ENCODE peak calls at places on chromosomes 4 and X, in five cellular contexts. One of them, this sample, is unnamed.

GRCh38 chr4:40685300-40685699 is 55.6 kb upstream of the RBM47 start:
- DNase-seq in GM12878: no peak
- DNase-seq in activated naive CD8-positive, alpha-beta T cell treated with anti-CD3 and anti-CD28 coated beads, Interleukin-2, amount 10 ng/mL, durations not matched to agents 7 days and 5 days: no peak
- DNase-seq in heart right ventricle: no peak
- DNase-seq in GM10248: no peak
- DNase-seq in this sample: no peak

GRCh38 chr4:24753519-24753918 is 41.9 kb upstream of the SOD3 start:
- DNase-seq in GM12878: no peak
- DNase-seq in activated naive CD8-positive, alpha-beta T cell treated with anti-CD3 and anti-CD28 coated beads, Interleukin-2, amount 10 ng/mL, durations not matched to agents 7 days and 5 days: no peak
- DNase-seq in heart right ventricle: no peak
- DNase-seq in GM10248: no peak
- DNase-seq in this sample: no peak

GRCh38 chr4:8838911-8839431 is 32.7 kb downstream of the HMX1 start:
- DNase-seq in GM12878: no peak
- DNase-seq in activated naive CD8-positive, alpha-beta T cell treated with anti-CD3 and anti-CD28 coated beads, Interleukin-2, amount 10 ng/mL, durations not matched to agents 7 days and 5 days: peak; percentile 12
- DNase-seq in heart right ventricle: no peak
- DNase-seq in GM10248: no peak
- DNase-seq in this sample: no peak

GRCh38 chrX:129606918-129607317 is 47.8 kb downstream of the APLN start:
- DNase-seq in GM12878: peak; percentile 13
- DNase-seq in activated naive CD8-positive, alpha-beta T cell treated with anti-CD3 and anti-CD28 coated beads, Interleukin-2, amount 10 ng/mL, durations not matched to agents 7 days and 5 days: no peak
- DNase-seq in heart right ventricle: peak; percentile 57
- DNase-seq in GM10248: peak; percentile 71
- DNase-seq in this sample: peak; percentile 72

GRCh38 chr4:34200535-34200934 is 2043.8 kb downstream of the ARAP2 start:
- DNase-seq in GM12878: no peak
- DNase-seq in activated naive CD8-positive, alpha-beta T cell treated with anti-CD3 and anti-CD28 coated beads, Interleukin-2, amount 10 ng/mL, durations not matched to agents 7 days and 5 days: no peak
- DNase-seq in heart right ventricle: no peak
- DNase-seq in GM10248: no peak
- DNase-seq in this sample: no peak

GRCh38 chrX:139077303-139078131 is 366.0 kb upstream of the FGF13 start:
- DNase-seq in GM12878: no peak
- DNase-seq in activated naive CD8-positive, alpha-beta T cell treated with anti-CD3 and anti-CD28 coated beads, Interleukin-2, amount 10 ng/mL, durations not matched to agents 7 days and 5 days: no peak
- DNase-seq in heart right ventricle: no peak
- DNase-seq in GM10248: no peak
- DNase-seq in this sample: no peak

GRCh38 chrX:10015711-10016515 is 48.8 kb downstream of the CLDN34 start:
- DNase-seq in GM12878: no peak
- DNase-seq in activated naive CD8-positive, alpha-beta T cell treated with anti-CD3 and anti-CD28 coated beads, Interleukin-2, amount 10 ng/mL, durations not matched to agents 7 days and 5 days: peak; percentile 43
- DNase-seq in heart right ventricle: peak; percentile 64
- DNase-seq in GM10248: peak; percentile 22
- DNase-seq in this sample: peak; percentile 39

GRCh38 chr4:77921701-77922100 is 59.1 kb downstream of the MRPL1 start:
- DNase-seq in GM12878: no peak
- DNase-seq in activated naive CD8-positive, alpha-beta T cell treated with anti-CD3 and anti-CD28 coated beads, Interleukin-2, amount 10 ng/mL, durations not matched to agents 7 days and 5 days: no peak
- DNase-seq in heart right ventricle: no peak
- DNase-seq in GM10248: no peak
- DNase-seq in this sample: no peak

GRCh38 chr4:106690487-106690886 is 321.9 kb upstream of the GIMD1 start:
- DNase-seq in GM12878: no peak
- DNase-seq in activated naive CD8-positive, alpha-beta T cell treated with anti-CD3 and anti-CD28 coated beads, Interleukin-2, amount 10 ng/mL, durations not matched to agents 7 days and 5 days: no peak
- DNase-seq in heart right ventricle: no peak
- DNase-seq in GM10248: no peak
- DNase-seq in this sample: no peak

GRCh38 chr4:142035556-142035955 is 399.2 kb downstream of the IL15 start:
- DNase-seq in GM12878: no peak
- DNase-seq in activated naive CD8-positive, alpha-beta T cell treated with anti-CD3 and anti-CD28 coated beads, Interleukin-2, amount 10 ng/mL, durations not matched to agents 7 days and 5 days: no peak
- DNase-seq in heart right ventricle: no peak
- DNase-seq in GM10248: no peak
- DNase-seq in this sample: no peak

GRCh38 chr4:64407000-64407399 is 2.2 kb downstream of the TECRL start:
- DNase-seq in GM12878: no peak
- DNase-seq in activated naive CD8-positive, alpha-beta T cell treated with anti-CD3 and anti-CD28 coated beads, Interleukin-2, amount 10 ng/mL, durations not matched to agents 7 days and 5 days: no peak
- DNase-seq in heart right ventricle: no peak
- DNase-seq in GM10248: no peak
- DNase-seq in this sample: no peak

GRCh38 chr4:66639361-66639760 is 905.9 kb downstream of the CENPC start:
- DNase-seq in GM12878: no peak
- DNase-seq in activated naive CD8-positive, alpha-beta T cell treated with anti-CD3 and anti-CD28 coated beads, Interleukin-2, amount 10 ng/mL, durations not matched to agents 7 days and 5 days: no peak
- DNase-seq in heart right ventricle: no peak
- DNase-seq in GM10248: no peak
- DNase-seq in this sample: no peak

GRCh38 chr4:125796138-125796537 is 481.4 kb downstream of the FAT4 start:
- DNase-seq in GM12878: no peak
- DNase-seq in activated naive CD8-positive, alpha-beta T cell treated with anti-CD3 and anti-CD28 coated beads, Interleukin-2, amount 10 ng/mL, durations not matched to agents 7 days and 5 days: no peak
- DNase-seq in heart right ventricle: no peak
- DNase-seq in GM10248: no peak
- DNase-seq in this sample: no peak

GRCh38 chr4:157389751-157390150 is 169.2 kb downstream of the GRIA2 start:
- DNase-seq in GM12878: no peak
- DNase-seq in activated naive CD8-positive, alpha-beta T cell treated with anti-CD3 and anti-CD28 coated beads, Interleukin-2, amount 10 ng/mL, durations not matched to agents 7 days and 5 days: no peak
- DNase-seq in heart right ventricle: no peak
- DNase-seq in GM10248: no peak
- DNase-seq in this sample: no peak

GRCh38 chrX:129825746-129826505 is 17.8 kb downstream of the ZDHHC9 start:
- DNase-seq in GM12878: no peak
- DNase-seq in activated naive CD8-positive, alpha-beta T cell treated with anti-CD3 and anti-CD28 coated beads, Interleukin-2, amount 10 ng/mL, durations not matched to agents 7 days and 5 days: no peak
- DNase-seq in heart right ventricle: no peak
- DNase-seq in GM10248: no peak
- DNase-seq in this sample: no peak

GRCh38 chr4:55887594-55887993 is 34.1 kb downstream of the EXOC1 start:
- DNase-seq in GM12878: no peak
- DNase-seq in activated naive CD8-positive, alpha-beta T cell treated with anti-CD3 and anti-CD28 coated beads, Interleukin-2, amount 10 ng/mL, durations not matched to agents 7 days and 5 days: no peak
- DNase-seq in heart right ventricle: no peak
- DNase-seq in GM10248: no peak
- DNase-seq in this sample: no peak

GRCh38 chr4:4428966-4429875 is 42.3 kb downstream of the NSG1 start:
- DNase-seq in GM12878: no peak
- DNase-seq in activated naive CD8-positive, alpha-beta T cell treated with anti-CD3 and anti-CD28 coated beads, Interleukin-2, amount 10 ng/mL, durations not matched to agents 7 days and 5 days: no peak
- DNase-seq in heart right ventricle: no peak
- DNase-seq in GM10248: no peak
- DNase-seq in this sample: no peak

GRCh38 chr4:13984996-13985780 is 357.7 kb upstream of the BOD1L1 start:
- DNase-seq in GM12878: no peak
- DNase-seq in activated naive CD8-positive, alpha-beta T cell treated with anti-CD3 and anti-CD28 coated beads, Interleukin-2, amount 10 ng/mL, durations not matched to agents 7 days and 5 days: no peak
- DNase-seq in heart right ventricle: no peak
- DNase-seq in GM10248: no peak
- DNase-seq in this sample: no peak

GRCh38 chrX:102345916-102346315 is 93.9 kb downstream of the NXF2B start:
- DNase-seq in GM12878: no peak
- DNase-seq in activated naive CD8-positive, alpha-beta T cell treated with anti-CD3 and anti-CD28 coated beads, Interleukin-2, amount 10 ng/mL, durations not matched to agents 7 days and 5 days: peak; percentile 39
- DNase-seq in heart right ventricle: peak; percentile 12
- DNase-seq in GM10248: peak; percentile 21
- DNase-seq in this sample: peak; percentile 19

GRCh38 chr4:85423414-85423813 is 51.5 kb upstream of the ARHGAP24 start:
- DNase-seq in GM12878: no peak
- DNase-seq in activated naive CD8-positive, alpha-beta T cell treated with anti-CD3 and anti-CD28 coated beads, Interleukin-2, amount 10 ng/mL, durations not matched to agents 7 days and 5 days: no peak
- DNase-seq in heart right ventricle: no peak
- DNase-seq in GM10248: no peak
- DNase-seq in this sample: no peak

GRCh38 chr4:27094224-27094623 is 233.6 kb downstream of the STIM2 start:
- DNase-seq in GM12878: no peak
- DNase-seq in activated naive CD8-positive, alpha-beta T cell treated with anti-CD3 and anti-CD28 coated beads, Interleukin-2, amount 10 ng/mL, durations not matched to agents 7 days and 5 days: no peak
- DNase-seq in heart right ventricle: no peak
- DNase-seq in GM10248: no peak
- DNase-seq in this sample: no peak

GRCh38 chr4:80423553-80424224 is 88.2 kb downstream of the CFAP299 start:
- DNase-seq in GM12878: no peak
- DNase-seq in activated naive CD8-positive, alpha-beta T cell treated with anti-CD3 and anti-CD28 coated beads, Interleukin-2, amount 10 ng/mL, durations not matched to agents 7 days and 5 days: peak; percentile 28
- DNase-seq in heart right ventricle: no peak
- DNase-seq in GM10248: no peak
- DNase-seq in this sample: no peak

GRCh38 chrX:26032141-26032917 is 105.8 kb upstream of the MAGEB18 start:
- DNase-seq in GM12878: no peak
- DNase-seq in activated naive CD8-positive, alpha-beta T cell treated with anti-CD3 and anti-CD28 coated beads, Interleukin-2, amount 10 ng/mL, durations not matched to agents 7 days and 5 days: no peak
- DNase-seq in heart right ventricle: no peak
- DNase-seq in GM10248: no peak
- DNase-seq in this sample: no peak

GRCh38 chrX:2486476-2487133 is 14.2 kb downstream of the DHRSX start:
- DNase-seq in GM12878: no peak
- DNase-seq in activated naive CD8-positive, alpha-beta T cell treated with anti-CD3 and anti-CD28 coated beads, Interleukin-2, amount 10 ng/mL, durations not matched to agents 7 days and 5 days: no peak
- DNase-seq in heart right ventricle: no peak
- DNase-seq in GM10248: no peak
- DNase-seq in this sample: no peak

GRCh38 chr4:152246659-152247058 is 289.2 kb downstream of the FBXW7 start:
- DNase-seq in GM12878: no peak
- DNase-seq in activated naive CD8-positive, alpha-beta T cell treated with anti-CD3 and anti-CD28 coated beads, Interleukin-2, amount 10 ng/mL, durations not matched to agents 7 days and 5 days: no peak
- DNase-seq in heart right ventricle: no peak
- DNase-seq in GM10248: no peak
- DNase-seq in this sample: no peak

GRCh38 chr4:7347981-7348380 is 86.7 kb downstream of the PSAPL1 start:
- DNase-seq in GM12878: no peak
- DNase-seq in activated naive CD8-positive, alpha-beta T cell treated with anti-CD3 and anti-CD28 coated beads, Interleukin-2, amount 10 ng/mL, durations not matched to agents 7 days and 5 days: no peak
- DNase-seq in heart right ventricle: no peak
- DNase-seq in GM10248: no peak
- DNase-seq in this sample: no peak

GRCh38 chr4:141375855-141376254 is 155.2 kb downstream of the ZNF330 start:
- DNase-seq in GM12878: no peak
- DNase-seq in activated naive CD8-positive, alpha-beta T cell treated with anti-CD3 and anti-CD28 coated beads, Interleukin-2, amount 10 ng/mL, durations not matched to agents 7 days and 5 days: no peak
- DNase-seq in heart right ventricle: peak; percentile 4
- DNase-seq in GM10248: no peak
- DNase-seq in this sample: no peak

GRCh38 chr4:25234390-25235367 is 846 bp downstream of the PI4K2B start:
- DNase-seq in GM12878: peak; percentile 78
- DNase-seq in activated naive CD8-positive, alpha-beta T cell treated with anti-CD3 and anti-CD28 coated beads, Interleukin-2, amount 10 ng/mL, durations not matched to agents 7 days and 5 days: no peak
- DNase-seq in heart right ventricle: peak; percentile 34
- DNase-seq in GM10248: peak; percentile 69
- DNase-seq in this sample: peak; percentile 75

GRCh38 chr4:25676221-25676620 is 20.6 kb downstream of the SLC34A2 start:
- DNase-seq in GM12878: no peak
- DNase-seq in activated naive CD8-positive, alpha-beta T cell treated with anti-CD3 and anti-CD28 coated beads, Interleukin-2, amount 10 ng/mL, durations not matched to agents 7 days and 5 days: no peak
- DNase-seq in heart right ventricle: no peak
- DNase-seq in GM10248: no peak
- DNase-seq in this sample: no peak

GRCh38 chrX:40009462-40009851 is 88.3 kb downstream of the BCOR start:
- DNase-seq in GM12878: no peak
- DNase-seq in activated naive CD8-positive, alpha-beta T cell treated with anti-CD3 and anti-CD28 coated beads, Interleukin-2, amount 10 ng/mL, durations not matched to agents 7 days and 5 days: peak; percentile 33
- DNase-seq in heart right ventricle: no peak
- DNase-seq in GM10248: no peak
- DNase-seq in this sample: no peak

GRCh38 chr4:80017125-80017854 is 55.7 kb downstream of the ANTXR2 start:
- DNase-seq in GM12878: no peak
- DNase-seq in activated naive CD8-positive, alpha-beta T cell treated with anti-CD3 and anti-CD28 coated beads, Interleukin-2, amount 10 ng/mL, durations not matched to agents 7 days and 5 days: no peak
- DNase-seq in heart right ventricle: no peak
- DNase-seq in GM10248: no peak
- DNase-seq in this sample: no peak

GRCh38 chr4:38241541-38241940 is 281.3 kb downstream of the PTTG2 start:
- DNase-seq in GM12878: no peak
- DNase-seq in activated naive CD8-positive, alpha-beta T cell treated with anti-CD3 and anti-CD28 coated beads, Interleukin-2, amount 10 ng/mL, durations not matched to agents 7 days and 5 days: no peak
- DNase-seq in heart right ventricle: no peak
- DNase-seq in GM10248: no peak
- DNase-seq in this sample: no peak

GRCh38 chr4:121183359-121183758 is 19.2 kb upstream of the TNIP3 start:
- DNase-seq in GM12878: no peak
- DNase-seq in activated naive CD8-positive, alpha-beta T cell treated with anti-CD3 and anti-CD28 coated beads, Interleukin-2, amount 10 ng/mL, durations not matched to agents 7 days and 5 days: no peak
- DNase-seq in heart right ventricle: no peak
- DNase-seq in GM10248: no peak
- DNase-seq in this sample: no peak